ENCODE peak calls at places on chromosomes 11 and 22, in seven cellular contexts. R is posterior cingulate gyrus; N is EL; Z is activated effector memory CD4-positive, alpha-beta T cell treated with Interleukin-2 at 50 U/mL for 16 hours; S is SK-N-DZ; B is AG10803; I is AG08395. F is an unnamed sample.

GRCh38 chr22:41911292-41911611 is 3.6 kb downstream of the SHISA8 start:
- DNase-seq in R (no peak), N (no peak), Z (no peak), S (no peak), B (no peak), I (no peak), F (no peak)

GRCh38 chr22:26852176-26852575 is 194.8 kb downstream of the MIAT start:
- DNase-seq in R (no peak), N (no peak), Z (no peak), S (no peak), B (no peak), I (no peak), F (no peak)

GRCh38 chr11:67521924-67522323 is 1.3 kb downstream of the CABP2 start:
- DNase-seq in R (peak), N (no peak), Z (no peak), S (no peak), B (no peak), I (no peak), F (no peak)

GRCh38 chr11:96263361-96263763 is 79.6 kb downstream of the MAML2 start:
- DNase-seq in R (no peak), N (peak), Z (no peak), S (no peak), B (peak), I (peak), F (no peak)

GRCh38 chr11:36361901-36362391 is 65.9 kb downstream of the PRR5L start:
- DNase-seq in R (peak), N (peak), Z (no peak), S (no peak), B (peak), I (peak), F (no peak)

GRCh38 chr11:62909107-62909894 is 11.9 kb downstream of the CHRM1 start:
- DNase-seq in R (no peak), N (peak), Z (no peak), S (peak), B (peak), I (peak), F (peak)

GRCh38 chr22:50184004-50184461 is 1.7 kb upstream of the TRABD start:
- DNase-seq in R (peak), N (peak), Z (no peak), S (no peak), B (peak), I (peak), F (no peak)

GRCh38 chr11:76736773-76737495 is 46.2 kb upstream of the TSKU start:
- DNase-seq in R (no peak), N (no peak), Z (no peak), S (no peak), B (no peak), I (no peak), F (no peak)

GRCh38 chr11:102064316-102064715 is 17.1 kb downstream of the CFAP300 start:
- DNase-seq in R (no peak), N (no peak), Z (no peak), S (no peak), B (no peak), I (no peak), F (no peak)

GRCh38 chr11:29656557-29656956 is 360.3 kb downstream of the KCNA4 start:
- DNase-seq in R (no peak), N (no peak), Z (no peak), S (peak), B (no peak), I (no peak), F (no peak)

GRCh38 chr11:10304495-10305261 is at the start of gene ADM:
- DNase-seq in R (peak), N (peak), Z (no peak), S (peak), B (peak), I (peak), F (peak)

GRCh38 chr11:10478574-10479550 is 23.8 kb downstream of the AMPD3 start:
- DNase-seq in R (no peak), N (no peak), Z (no peak), S (no peak), B (no peak), I (no peak), F (no peak)

GRCh38 chr11:925158-925495 is 543 bp upstream of the AP2A2 start:
- DNase-seq in R (no peak), N (no peak), Z (no peak), S (no peak), B (no peak), I (no peak), F (no peak)

GRCh38 chr22:29394931-29395581 is 6.7 kb upstream of the AP1B1 start:
- DNase-seq in R (peak), N (peak), Z (peak), S (peak), B (peak), I (peak), F (peak)

GRCh38 chr11:113159967-113160621 is 154.3 kb upstream of the TTC12 start:
- DNase-seq in R (no peak), N (no peak), Z (no peak), S (peak), B (peak), I (no peak), F (no peak)

GRCh38 chr11:122618927-122619326 is 36.6 kb upstream of the UBASH3B start:
- DNase-seq in R (no peak), N (no peak), Z (no peak), S (no peak), B (no peak), I (no peak), F (no peak)

GRCh38 chr11:2076441-2076840 is 62.7 kb downstream of the IGF2 start:
- DNase-seq in R (no peak), N (no peak), Z (no peak), S (no peak), B (no peak), I (no peak), F (no peak)

GRCh38 chr11:45919806-45920530 is 2.3 kb upstream of the PEX16 start:
- DNase-seq in R (peak), N (no peak), Z (no peak), S (no peak), B (no peak), I (no peak), F (no peak)

GRCh38 chr22:50308597-50308935 is 1.1 kb upstream of the PLXNB2 start:
- DNase-seq in R (no peak), N (peak), Z (no peak), S (peak), B (peak), I (peak), F (no peak)

GRCh38 chr11:120181446-120181992 is 29.3 kb upstream of the OAF start:
- DNase-seq in R (no peak), N (no peak), Z (no peak), S (no peak), B (no peak), I (no peak), F (no peak)

GRCh38 chr22:44136112-44136511 is 44.6 kb upstream of the PARVG start:
- DNase-seq in R (no peak), N (no peak), Z (no peak), S (no peak), B (no peak), I (no peak), F (no peak)

GRCh38 chr11:126528075-126528474 is 172.6 kb downstream of the ST3GAL4 start:
- DNase-seq in R (peak), N (no peak), Z (no peak), S (no peak), B (no peak), I (no peak), F (no peak)

GRCh38 chr22:37951305-37951704 is 2.1 kb downstream of the C22orf23 start:
- DNase-seq in R (no peak), N (no peak), Z (no peak), S (no peak), B (no peak), I (no peak), F (no peak)

GRCh38 chr22:48880749-48881148 is 946.9 kb downstream of the BRD1 start:
- DNase-seq in R (peak), N (no peak), Z (no peak), S (no peak), B (no peak), I (no peak), F (no peak)

GRCh38 chr22:32760815-32761214 is 40.7 kb upstream of the TIMP3 start:
- DNase-seq in R (no peak), N (no peak), Z (no peak), S (no peak), B (no peak), I (no peak), F (no peak)

GRCh38 chr11:44608654-44609027 is 43.2 kb downstream of the CD82 start:
- DNase-seq in R (no peak), N (no peak), Z (no peak), S (no peak), B (no peak), I (no peak), F (no peak)

GRCh38 chr11:46278387-46279173 is 1.1 kb downstream of the CREB3L1 start:
- DNase-seq in R (no peak), N (peak), Z (no peak), S (no peak), B (peak), I (peak), F (no peak)

GRCh38 chr11:77175021-77175842 is 47.2 kb downstream of the MYO7A start:
- DNase-seq in R (peak), N (no peak), Z (no peak), S (no peak), B (no peak), I (no peak), F (no peak)

GRCh38 chr11:23789938-23790371 is 706.9 kb upstream of the LUZP2 start:
- DNase-seq in R (no peak), N (peak), Z (no peak), S (no peak), B (peak), I (peak), F (no peak)

GRCh38 chr22:27137809-27138400 is 480.5 kb downstream of the MIAT start:
- DNase-seq in R (peak), N (no peak), Z (no peak), S (no peak), B (no peak), I (peak), F (no peak)

GRCh38 chr11:61148016-61148640 is 13.1 kb downstream of the VPS37C start:
- DNase-seq in R (no peak), N (no peak), Z (no peak), S (no peak), B (no peak), I (no peak), F (peak)

F was measured in caudate nucleus.